ENCODE peak calls at places on chromosomes 13 and 19, in nine cellular contexts. W, U, D, G, I, J, L, T and Q are unnamed samples.

GRCh38 chr19:37227996-37228395 is 10.0 kb downstream of the ZNF383 start:
- DNase-seq in U (no peak), L (no peak), I (no peak), G (no peak), D (no peak), J (no peak), W (no peak), T (no peak), Q (peak)

GRCh38 chr13:110466261-110466660 is 95.3 kb downstream of the RAB20 start:
- DNase-seq in D (no peak), U (no peak), L (no peak), G (no peak), W (no peak), T (no peak), I (no peak), J (no peak), Q (no peak)

GRCh38 chr19:4695224-4695731 is 25.1 kb upstream of the MYDGF start:
- DNase-seq in I (no peak), G (peak), L (no peak), J (no peak), D (no peak), T (no peak), W (no peak), U (peak), Q (no peak)

GRCh38 chr19:37893845-37894575 is 12.4 kb downstream of the WDR87 start:
- DNase-seq in W (no peak), L (no peak), D (no peak), T (no peak), J (no peak), I (no peak), G (no peak), U (no peak), Q (no peak)

GRCh38 chr13:21338651-21339278 is 120.3 kb downstream of the ZDHHC20 start:
- DNase-seq in D (no peak), U (no peak), G (no peak), J (no peak), I (no peak), W (no peak), T (no peak), L (no peak), Q (no peak)

GRCh38 chr19:40693150-40693788 is 2.8 kb upstream of the NUMBL start:
- DNase-seq in L (no peak), T (no peak), D (no peak), G (no peak), U (no peak), I (no peak), W (no peak), J (no peak), Q (no peak)

GRCh38 chr13:111082240-111082639 is 32.9 kb upstream of the ARHGEF7 start:
- DNase-seq in I (no peak), J (no peak), W (no peak), L (no peak), D (no peak), T (no peak), U (no peak), G (no peak), Q (no peak)

GRCh38 chr19:35986664-35987570 is 8.1 kb upstream of the SDHAF1 start:
- DNase-seq in D (no peak), I (peak), G (no peak), J (no peak), W (no peak), T (no peak), U (no peak), L (peak), Q (peak)

GRCh38 chr19:4638330-4638729 is 986 bp upstream of the TNFAIP8L1 start:
- DNase-seq in G (no peak), W (peak), U (peak), D (no peak), L (peak), J (no peak), T (no peak), I (no peak), Q (peak)

GRCh38 chr13:93624371-93624777 is 397.8 kb downstream of the GPC6 start:
- DNase-seq in L (no peak), J (no peak), T (no peak), G (no peak), D (no peak), U (no peak), W (peak), I (no peak), Q (no peak)

GRCh38 chr19:55440411-55441105 is 2.5 kb downstream of the SHISA7 start:
- DNase-seq in L (no peak), I (no peak), J (no peak), W (no peak), T (no peak), U (no peak), G (no peak), D (no peak), Q (no peak)

GRCh38 chr13:102225892-102226291 is 176.0 kb downstream of the FGF14 start:
- DNase-seq in J (no peak), T (no peak), D (no peak), I (no peak), W (no peak), G (no peak), U (no peak), L (no peak), Q (no peak)

GRCh38 chr13:44470623-44471562 is 97.3 kb downstream of the SERP2 start:
- DNase-seq in U (no peak), L (no peak), D (peak), J (no peak), I (no peak), T (no peak), G (no peak), W (peak), Q (no peak)

GRCh38 chr19:20233105-20233504 is 66.1 kb downstream of the ZNF486 start:
- DNase-seq in T (no peak), J (no peak), G (no peak), U (no peak), D (no peak), I (no peak), L (no peak), W (no peak), Q (no peak)

GRCh38 chr19:10069046-10069445 is 17.1 kb upstream of the SHFL start:
- DNase-seq in W (no peak), U (no peak), L (no peak), D (peak), T (no peak), G (no peak), I (no peak), J (no peak), Q (no peak)

GRCh38 chr19:3825286-3825956 is 39.2 kb upstream of the MATK start:
- DNase-seq in I (no peak), J (no peak), T (no peak), W (no peak), D (no peak), U (no peak), L (no peak), G (no peak), Q (no peak)

GRCh38 chr19:15913830-15914229 is 16.0 kb upstream of the CYP4F2 start:
- DNase-seq in U (no peak), T (no peak), J (no peak), D (no peak), W (no peak), I (no peak), G (no peak), L (no peak), Q (no peak)

GRCh38 chr19:15919243-15919642 is 15.1 kb downstream of the CYP4F11 start:
- DNase-seq in D (no peak), T (no peak), L (no peak), G (no peak), W (no peak), J (no peak), U (no peak), I (no peak), Q (no peak)

GRCh38 chr19:15911599-15912237 is 13.8 kb upstream of the CYP4F2 start:
- DNase-seq in I (no peak), W (no peak), T (no peak), L (no peak), U (no peak), J (no peak), D (no peak), G (no peak), Q (no peak)

GRCh38 chr19:15915109-15915508 is 17.2 kb upstream of the CYP4F2 start:
- DNase-seq in U (no peak), W (no peak), I (no peak), T (no peak), J (no peak), D (no peak), G (no peak), L (no peak), Q (no peak)

GRCh38 chr19:15913384-15913783 is 15.5 kb upstream of the CYP4F2 start:
- DNase-seq in J (no peak), U (no peak), D (no peak), L (no peak), G (no peak), W (no peak), T (no peak), I (no peak), Q (no peak)
- TF ChIP-seq CTCF in J (no peak), U (no peak), D (no peak), L (no peak), G (no peak), W (no peak), T (no peak), I (no peak), Q (no peak)

GRCh38 chr13:27252467-27252866 is 1.1 kb downstream of the RPL21 start:
- DNase-seq in I (no peak), T (no peak), J (no peak), W (no peak), G (no peak), L (no peak), D (no peak), U (no peak), Q (no peak)
- TF ChIP-seq CTCF in I (no peak), T (no peak), J (no peak), W (no peak), G (no peak), L (no peak), D (no peak), U (no peak), Q (no peak)

GRCh38 chr13:97307544-97307881 is 85.4 kb downstream of the MBNL2 start:
- DNase-seq in U (no peak), J (no peak), T (no peak), W (no peak), L (no peak), D (no peak), I (no peak), G (no peak), Q (no peak)
- TF ChIP-seq CTCF in U (no peak), J (no peak), T (no peak), W (no peak), L (no peak), D (no peak), I (no peak), G (no peak), Q (no peak)

GRCh38 chr13:34322416-34323074 is 504.6 kb downstream of the RFC3 start:
- DNase-seq in D (no peak), T (no peak), J (no peak), L (no peak), U (no peak), W (no peak), G (no peak), I (no peak), Q (no peak)

GRCh38 chr13:34321986-34322385 is 504.0 kb downstream of the RFC3 start:
- DNase-seq in I (no peak), U (no peak), J (no peak), W (no peak), G (no peak), L (no peak), D (no peak), T (no peak), Q (no peak)

DNA sequence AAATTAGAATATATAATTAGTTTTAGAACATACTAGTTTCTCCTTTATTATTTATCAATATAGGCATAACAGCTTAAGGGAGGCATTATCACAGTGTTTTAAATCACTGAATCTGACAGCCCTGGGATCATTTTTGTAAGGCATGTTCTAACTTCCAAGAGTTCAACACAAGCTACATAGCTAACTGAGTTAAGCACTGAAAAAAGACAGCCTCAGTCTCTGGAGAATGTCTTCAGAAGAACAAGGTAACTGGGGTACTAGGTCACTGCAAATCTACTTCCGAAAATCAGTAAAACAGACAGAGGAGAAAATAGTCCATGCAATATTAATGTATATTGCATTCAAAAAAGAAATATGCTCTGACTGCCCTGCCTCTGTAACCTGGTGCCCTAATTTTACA is 502.1 kb downstream of the RFC3 start:
- DNase-seq in G (no peak), T (no peak), U (no peak), L (no peak), D (no peak), J (no peak), I (no peak), W (no peak), Q (no peak)
- TF ChIP-seq CTCF in G (no peak), T (no peak), U (no peak), L (no peak), D (no peak), J (no peak), I (no peak), W (no peak), Q (no peak)